ENCODE peak calls at places on chromosomes 11 and 22, in ten cellular contexts. T is ascending aorta, B is sigmoid colon, U is foreskin fibroblast, E is kidney epithelial cell, V is fibroblast of lung, L is mammary epithelial cell, W is spleen, O is neuronal stem cell, D is cardiac fibroblast. F is an unnamed sample.

GRCh38 chr11:68012843-68013610 is 2.9 kb downstream of the ALDH3B1 start:
- DNase-seq in T (no peak), B (no peak), U (peak; percentile 93), E (peak; percentile 97), V (peak; percentile 98), L (peak; percentile 91), W (no peak), O (no peak), D (peak; percentile 97), F (no peak)

GRCh38 chr22:49824185-49824925 is 3.3 kb downstream of the BRD1 start:
- DNase-seq in T (no peak), B (no peak), U (no peak), E (no peak), V (no peak), L (peak; percentile 58), W (no peak), O (no peak), D (no peak), F (no peak)

GRCh38 chr22:19598054-19598855 is 74.0 kb upstream of the CLDN5 start:
- DNase-seq in T (no peak), B (no peak), U (no peak), E (no peak), V (no peak), L (peak; percentile 55), W (peak; percentile 69), O (no peak), D (no peak), F (no peak)

GRCh38 chr22:32327066-32327465 is 30.6 kb upstream of the RFPL3 start:
- DNase-seq in T (peak; percentile 49), B (no peak), U (peak; percentile 4), E (no peak), V (no peak), L (peak; percentile 9), W (no peak), O (no peak), D (peak; percentile 18), F (no peak)

GRCh38 chr11:126305699-126306098 is 1.8 kb downstream of the DCPS start:
- DNase-seq in T (no peak), B (no peak), U (no peak), E (no peak), V (no peak), L (no peak), W (no peak), O (no peak), D (no peak), F (no peak)

GRCh38 chr11:33976351-33977199 is 75.0 kb upstream of the CAPRIN1 start:
- DNase-seq in T (no peak), B (no peak), U (peak; percentile 14), E (peak; percentile 48), V (peak; percentile 38), L (no peak), W (no peak), O (no peak), D (no peak), F (no peak)

GRCh38 chr11:67732045-67732787 is 57.8 kb upstream of the ALDH3B2 start:
- DNase-seq in T (no peak), B (no peak), U (no peak), E (no peak), V (no peak), L (no peak), W (no peak), O (no peak), D (no peak), F (peak; percentile 58)

GRCh38 chr22:27613099-27614089 is 188.2 kb downstream of the MN1 start:
- DNase-seq in T (no peak), B (no peak), U (no peak), E (no peak), V (no peak), L (no peak), W (no peak), O (no peak), D (no peak), F (no peak)

GRCh38 chr11:6682936-6683861 is at the start of gene MRPL17:
- DNase-seq in T (peak; percentile 100), B (peak; percentile 100), U (peak; percentile 97), E (peak; percentile 90), V (peak; percentile 96), L (peak; percentile 98), W (peak; percentile 99), O (peak; percentile 99), D (peak; percentile 100), F (peak; percentile 100)

GRCh38 chr22:32202539-32203180 is 2.2 kb downstream of the RFPL2 start:
- DNase-seq in T (no peak), B (no peak), U (peak; percentile 17), E (peak; percentile 21), V (peak; percentile 41), L (peak; percentile 51), W (no peak), O (peak; percentile 37), D (peak; percentile 46), F (peak; percentile 76)

GRCh38 chr11:100716848-100717247 is 29.8 kb downstream of the ARHGAP42 start:
- DNase-seq in T (no peak), B (no peak), U (no peak), E (no peak), V (no peak), L (no peak), W (no peak), O (no peak), D (no peak), F (no peak)

GRCh38 chr11:91907225-91907624 is 317.4 kb upstream of the FAT3 start:
- DNase-seq in T (no peak), B (no peak), U (no peak), E (no peak), V (no peak), L (no peak), W (no peak), O (no peak), D (no peak), F (no peak)

GRCh38 chr11:933002-933820 is 7.5 kb downstream of the AP2A2 start:
- DNase-seq in T (no peak), B (no peak), U (no peak), E (no peak), V (peak; percentile 45), L (no peak), W (no peak), O (no peak), D (peak; percentile 25), F (no peak)

GRCh38 chr11:34405079-34405858 is 33.5 kb upstream of the CAT start:
- DNase-seq in T (no peak), B (no peak), U (no peak), E (no peak), V (peak; percentile 53), L (peak; percentile 26), W (no peak), O (no peak), D (peak; percentile 43), F (no peak)

GRCh38 chr11:125287467-125288232 is 123.1 kb downstream of the PKNOX2 start:
- DNase-seq in T (no peak), B (peak; percentile 79), U (no peak), E (no peak), V (peak; percentile 74), L (no peak), W (no peak), O (no peak), D (peak; percentile 16), F (peak; percentile 33)

GRCh38 chr11:34136420-34136819 is 31.0 kb downstream of the NAT10 start:
- DNase-seq in T (no peak), B (no peak), U (no peak), E (no peak), V (peak; percentile 26), L (no peak), W (no peak), O (no peak), D (no peak), F (no peak)

GRCh38 chr11:17014774-17015638 is 792 bp upstream of the PLEKHA7 start:
- DNase-seq in T (no peak), B (peak; percentile 52), U (peak; percentile 15), E (peak; percentile 51), V (peak; percentile 63), L (no peak), W (no peak), O (peak; percentile 32), D (peak; percentile 85), F (peak; percentile 82)

GRCh38 chr11:36385121-36385530 is 89.0 kb downstream of the PRR5L start:
- DNase-seq in T (no peak), B (no peak), U (peak; percentile 42), E (no peak), V (peak; percentile 97), L (no peak), W (no peak), O (no peak), D (peak; percentile 81), F (no peak)

GRCh38 chr11:119536801-119537200 is 113.8 kb upstream of the THY1 start:
- DNase-seq in T (no peak), B (no peak), U (no peak), E (no peak), V (no peak), L (no peak), W (no peak), O (no peak), D (no peak), F (no peak)

GRCh38 chr22:44611880-44612496 is 90.0 kb upstream of the PRR5 start:
- DNase-seq in T (no peak), B (no peak), U (no peak), E (no peak), V (no peak), L (no peak), W (peak; percentile 4), O (no peak), D (no peak), F (no peak)

GRCh38 chr11:73200256-73200655 is 17.8 kb upstream of the P2RY2 start:
- DNase-seq in T (no peak), B (peak; percentile 28), U (no peak), E (no peak), V (no peak), L (no peak), W (no peak), O (no peak), D (no peak), F (peak; percentile 42)

GRCh38 chr11:128716231-128716630 is 22.4 kb downstream of the FLI1 start:
- DNase-seq in T (no peak), B (no peak), U (no peak), E (no peak), V (no peak), L (no peak), W (no peak), O (no peak), D (peak; percentile 33), F (no peak)
- H3K4me3 ChIP-seq in T (peak overlapping the region; percentile 19), B (peak overlapping the region; percentile 2), U (no peak overlapping the region), E (no peak overlapping the region), V (no peak overlapping the region), L (no peak overlapping the region), W (no peak overlapping the region), O (no peak overlapping the region), D (peak overlapping the region; percentile 7), F (no peak overlapping the region)

GRCh38 chr11:21783954-21784353 is 408.9 kb upstream of the ANO5 start:
- DNase-seq in T (no peak), B (no peak), U (no peak), E (no peak), V (no peak), L (no peak), W (no peak), O (no peak), D (no peak), F (no peak)
- H3K4me3 ChIP-seq in T (no peak overlapping the region), B (no peak overlapping the region), U (no peak overlapping the region), E (no peak overlapping the region), V (no peak overlapping the region), L (no peak overlapping the region), W (no peak overlapping the region), O (no peak overlapping the region), D (no peak overlapping the region), F (no peak overlapping the region)

GRCh38 chr22:30821863-30822215 is 127.2 kb downstream of the OSBP2 start:
- DNase-seq in T (peak; percentile 42), B (no peak), U (no peak), E (no peak), V (no peak), L (no peak), W (no peak), O (no peak), D (no peak), F (no peak)
- H3K4me3 ChIP-seq in T (peak overlapping the region; percentile 36), B (peak overlapping the region; percentile 42), U (no peak overlapping the region), E (no peak overlapping the region), V (peak overlapping the region; percentile 28), L (peak overlapping the region; percentile 51), W (no peak overlapping the region), O (peak overlapping the region; percentile 76), D (peak overlapping the region; percentile 52), F (peak overlapping the region; percentile 54)

GRCh38 chr11:64247729-64248531 is 1.2 kb upstream of the PPP1R14B start:
- DNase-seq in T (no peak), B (no peak), U (no peak), E (no peak), V (no peak), L (no peak), W (no peak), O (no peak), D (no peak), F (no peak)
- H3K4me3 ChIP-seq in T (peak overlapping the region; percentile 79), B (peak overlapping the region; percentile 64), U (peak overlapping the region; percentile 87), E (peak overlapping the region; percentile 51), V (peak overlapping the region; percentile 83), L (peak overlapping the region; percentile 68), W (peak overlapping the region; percentile 39), O (peak overlapping the region; percentile 54), D (peak overlapping the region; percentile 71), F (peak overlapping the region; percentile 71)

F was measured in neural progenitor cell.